ENCODE peak calls at places on chromosomes 7 and 10, in five cellular contexts. X, D, B, F and S are unnamed samples.

GRCh38 chr10:14244801-14245211 is 85.9 kb downstream of the FRMD4A start:
- DNase-seq in F (peak; percentile 41), D (no peak), B (no peak), X (no peak), S (peak; percentile 88)

GRCh38 chr7:115731796-115732471 is 298.6 kb downstream of the TFEC start:
- DNase-seq in D (no peak), B (no peak), X (no peak), F (peak; percentile 8), S (no peak)

GRCh38 chr7:47580175-47580701 is 1.7 kb downstream of the TNS3 start:
- DNase-seq in D (no peak), X (no peak), F (peak; percentile 51), B (no peak), S (no peak)

GRCh38 chr7:50730459-50731400 is 52.0 kb downstream of the GRB10 start:
- DNase-seq in D (no peak), X (no peak), B (no peak), F (no peak), S (peak; percentile 78)

GRCh38 chr7:55575098-55575497 is 2.8 kb upstream of the VOPP1 start:
- DNase-seq in B (no peak), X (no peak), F (no peak), D (no peak), S (no peak)

GRCh38 chr7:50641442-50642405 is 76.5 kb upstream of the DDC start:
- DNase-seq in X (no peak), D (no peak), B (no peak), F (no peak), S (no peak)

GRCh38 chr10:132232553-132232949 is 45.8 kb downstream of the DPYSL4 start:
- DNase-seq in B (no peak), F (no peak), D (no peak), X (no peak), S (no peak)

GRCh38 chr7:91883676-91884362 is 3.3 kb upstream of the MTERF1 start:
- DNase-seq in F (peak; percentile 26), X (no peak), D (no peak), B (no peak), S (no peak)

GRCh38 chr7:36198854-36199266 is 45.8 kb downstream of the EEPD1 start:
- DNase-seq in F (peak; percentile 62), B (no peak), X (no peak), D (no peak), S (no peak)

GRCh38 chr7:1925349-1925748 is 255.3 kb downstream of the ELFN1 start:
- DNase-seq in D (no peak), F (no peak), B (no peak), X (no peak), S (no peak)

GRCh38 chr10:70192325-70192966 is 22.1 kb upstream of the SAR1A start:
- DNase-seq in D (no peak), X (no peak), B (no peak), F (peak; percentile 89), S (peak; percentile 26)

GRCh38 chr7:158944950-158945349 is 88.6 kb downstream of the DYNC2I1 start:
- DNase-seq in F (no peak), D (no peak), B (no peak), X (no peak), S (no peak)

DNA sequence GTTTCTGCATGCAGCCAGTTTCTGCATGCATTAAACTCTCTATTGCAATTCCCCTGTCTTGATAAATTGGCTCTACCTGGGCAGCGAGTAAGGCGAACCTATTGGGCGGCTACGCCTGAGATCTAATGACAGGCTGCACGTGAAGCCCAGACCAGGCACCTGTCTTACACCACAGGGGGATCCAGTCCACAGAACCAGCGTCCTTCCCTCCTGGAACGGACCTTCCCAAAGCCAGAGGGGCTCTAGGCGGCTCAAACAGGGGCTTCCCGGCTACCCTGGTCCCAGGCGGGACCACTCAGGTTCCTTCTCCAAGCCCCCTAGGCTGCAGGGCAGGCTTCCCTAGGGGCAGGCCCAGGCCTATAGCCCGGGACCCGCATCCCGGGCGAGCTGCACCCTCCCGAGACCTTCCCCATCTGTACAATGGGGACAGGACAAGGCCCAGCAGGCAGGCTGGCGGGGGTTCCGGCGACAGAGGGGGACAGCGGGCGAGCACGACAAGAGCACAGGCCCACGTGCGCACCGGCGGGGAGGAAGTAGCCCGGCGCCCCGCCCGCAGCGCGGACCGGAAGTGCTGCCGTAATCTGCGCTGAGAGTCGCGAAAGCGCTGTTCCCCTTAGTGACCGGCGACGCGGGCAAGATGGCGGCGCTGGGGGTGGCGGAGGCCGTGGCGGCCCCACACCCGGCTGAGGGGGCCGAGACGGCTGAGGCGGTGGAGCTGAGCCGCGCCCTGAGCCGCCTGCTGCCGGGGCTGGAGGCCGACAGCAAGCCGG is at the start of gene DNAAF5:
- DNase-seq in X (peak; percentile 71), B (peak; percentile 88), D (no peak), F (peak; percentile 82), S (peak; percentile 81)
- H4K8ac ChIP-seq in X (peak within 1 kb of the TSS; percentile 17), B (no peak within 1 kb of the TSS), D (peak within 1 kb of the TSS; percentile 99), F (peak within 1 kb of the TSS; percentile 90), S (peak within 1 kb of the TSS; percentile 95)

GRCh38 chr10:130023454-130024230 is 59.6 kb upstream of the EBF3 start:
- DNase-seq in D (no peak), X (no peak), B (peak; percentile 23), F (no peak), S (no peak)

GRCh38 chr10:130021373-130021950 is 57.4 kb upstream of the EBF3 start:
- DNase-seq in D (no peak), B (peak; percentile 9), X (no peak), F (peak; percentile 65), S (no peak)

GRCh38 chr10:130020651-130021372 is 56.7 kb upstream of the EBF3 start:
- DNase-seq in F (no peak), X (no peak), B (peak; percentile 25), D (no peak), S (no peak)

GRCh38 chr10:130022501-130023299 is 58.6 kb upstream of the EBF3 start:
- DNase-seq in D (no peak), F (peak; percentile 72), B (peak; percentile 17), X (no peak), S (no peak)

DNA sequence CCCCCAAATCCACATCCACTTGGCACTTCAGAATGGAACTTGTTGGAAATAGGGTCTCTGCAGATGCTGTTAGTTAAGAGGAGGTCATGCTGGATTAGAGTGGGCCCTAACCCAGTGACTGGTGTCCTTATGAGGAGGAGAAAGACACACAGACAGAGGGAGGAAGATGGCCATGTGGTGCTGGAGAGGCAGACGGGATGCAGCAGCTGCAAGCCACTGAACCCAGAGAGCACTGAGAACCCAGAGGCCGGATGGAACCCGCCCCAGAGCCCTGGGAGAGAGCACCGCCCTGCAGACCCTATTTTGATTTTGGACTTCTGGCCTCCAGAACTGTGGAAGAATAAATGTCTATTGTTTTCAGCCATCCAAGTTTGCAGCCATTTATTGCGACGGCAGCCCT is 58.0 kb upstream of the EBF3 start:
- DNase-seq in X (no peak), D (no peak), B (peak; percentile 9), F (no peak), S (no peak)
- H2BK12ac ChIP-seq in X (no peak overlapping the region), D (no peak overlapping the region), B (no peak overlapping the region), F (no peak overlapping the region), S (no peak overlapping the region)

GRCh38 chr10:98134431-98135221 is at the start of gene R3HCC1L:
- DNase-seq in B (peak; percentile 90), F (peak; percentile 87), D (peak; percentile 59), X (peak; percentile 81), S (peak; percentile 90)
- H4K8ac ChIP-seq in B (no peak within 1 kb of the TSS), F (peak within 1 kb of the TSS; percentile 52), D (peak within 1 kb of the TSS; percentile 39), X (no peak within 1 kb of the TSS), S (peak within 1 kb of the TSS; percentile 87)

GRCh38 chr7:44263342-44264082 is 61.9 kb downstream of the CAMK2B start:
- DNase-seq in B (no peak), D (no peak), F (no peak), X (no peak), S (no peak)

GRCh38 chr7:44264221-44264956 is 61.0 kb downstream of the CAMK2B start:
- DNase-seq in X (no peak), B (peak; percentile 53), F (no peak), D (no peak), S (no peak)

GRCh38 chr7:44261239-44261638 is 60.5 kb downstream of the YKT6 start:
- DNase-seq in X (no peak), F (no peak), D (no peak), B (no peak), S (no peak)

GRCh38 chr7:44259547-44260457 is 59.0 kb downstream of the YKT6 start:
- DNase-seq in D (no peak), F (peak; percentile 85), X (no peak), B (no peak), S (no peak)

DNA sequence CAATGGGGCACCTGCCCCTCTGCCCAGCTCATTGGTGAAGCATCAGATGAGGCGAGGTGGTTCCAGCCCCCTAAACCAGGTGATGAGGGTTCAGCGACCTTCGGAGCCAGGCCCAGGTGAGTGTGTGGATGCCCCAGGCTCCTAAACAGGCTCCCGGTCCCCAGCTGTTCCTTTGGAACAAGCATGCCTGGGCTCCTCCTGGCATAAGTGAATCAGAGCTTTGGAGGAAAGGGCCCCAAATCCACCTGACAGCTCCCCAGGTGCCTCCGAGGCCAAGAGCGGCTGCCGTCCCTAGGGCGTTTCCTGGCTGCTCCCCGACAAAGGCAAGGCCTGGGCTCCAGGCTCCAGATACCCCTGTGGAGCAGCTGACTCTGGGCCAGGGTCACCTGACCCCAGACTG is 61.3 kb downstream of the YKT6 start:
- DNase-seq in X (no peak), F (no peak), B (no peak), D (no peak), S (no peak)
- H2BK12ac ChIP-seq in X (no peak overlapping the region), F (no peak overlapping the region), B (no peak overlapping the region), D (no peak overlapping the region), S (no peak overlapping the region)

GRCh38 chr10:98276316-98276715 is 8.3 kb upstream of the LOXL4 start:
- DNase-seq in D (no peak), F (no peak), B (no peak), X (no peak), S (no peak)
- H4K8ac ChIP-seq in D (no peak overlapping the region), F (no peak overlapping the region), B (no peak overlapping the region), X (no peak overlapping the region), S (no peak overlapping the region)

GRCh38 chr10:99536400-99537254 is 3.9 kb downstream of the NKX2-3 start:
- DNase-seq in D (no peak), X (peak; percentile 81), B (peak; percentile 62), F (peak; percentile 79), S (no peak)
- H2BK12ac ChIP-seq in D (peak overlapping the region; percentile 80), X (no peak overlapping the region), B (no peak overlapping the region), F (peak overlapping the region; percentile 49), S (peak overlapping the region; percentile 39)

GRCh38 chr7:29970158-29970557 is 19.4 kb downstream of the SCRN1 start:
- DNase-seq in F (no peak), X (no peak), D (no peak), B (no peak), S (no peak)

GRCh38 chr7:29968683-29969457 is 20.7 kb downstream of the SCRN1 start:
- DNase-seq in D (no peak), X (no peak), F (peak; percentile 82), B (no peak), S (no peak)

GRCh38 chr7:29972315-29972669 is 17.3 kb downstream of the SCRN1 start:
- DNase-seq in F (no peak), D (no peak), X (no peak), B (no peak), S (no peak)

GRCh38 chr7:29971566-29972314 is 17.9 kb downstream of the SCRN1 start:
- DNase-seq in D (no peak), X (no peak), B (no peak), F (no peak), S (no peak)

GRCh38 chr7:29969706-29970105 is 19.9 kb downstream of the SCRN1 start:
- DNase-seq in D (no peak), F (no peak), B (no peak), X (no peak), S (no peak)
- H4K8ac ChIP-seq in D (no peak overlapping the region), F (no peak overlapping the region), B (no peak overlapping the region), X (no peak overlapping the region), S (no peak overlapping the region)